ENCODE peak calls at places on chromosome 19, in eight cellular contexts. L is PC-9, X is ascending aorta, N is HL-60, I is uterus, S is heart right ventricle, D is right lobe of liver, V is PC-3. E is an unnamed sample.

GRCh38 chr19:38004505-38005223 is 97.7 kb downstream of the SIPA1L3 start:
- DNase-seq in L (peak), X (peak), N (no peak), I (peak), S (peak), D (peak), V (peak), E (peak)

GRCh38 chr19:27774827-27775226 is 1438.1 kb downstream of the UQCRFS1 start:
- DNase-seq in L (no peak), X (no peak), N (peak), I (no peak), S (no peak), D (no peak), V (peak), E (no peak)

GRCh38 chr19:19647037-19647835 is 3.8 kb upstream of the GMIP start:
- DNase-seq in L (no peak), X (no peak), N (no peak), I (no peak), S (no peak), D (no peak), V (no peak), E (peak)

GRCh38 chr19:49436381-49437017 is 4.8 kb downstream of the SLC17A7 start:
- DNase-seq in L (no peak), X (no peak), N (no peak), I (no peak), S (no peak), D (no peak), V (no peak), E (peak)

GRCh38 chr19:19580417-19580816 is 38.1 kb downstream of the PBX4 start:
- DNase-seq in L (no peak), X (no peak), N (no peak), I (no peak), S (no peak), D (no peak), V (no peak), E (no peak)

GRCh38 chr19:37551123-37551993 is 43.2 kb downstream of the ZNF571 start:
- DNase-seq in L (no peak), X (no peak), N (peak), I (no peak), S (peak), D (peak), V (no peak), E (no peak)

GRCh38 chr19:15367439-15367838 is 12.1 kb downstream of the AKAP8 start:
- DNase-seq in L (no peak), X (no peak), N (no peak), I (no peak), S (no peak), D (no peak), V (no peak), E (no peak)

GRCh38 chr19:49335071-49335783 is at the start of gene CD37:
- DNase-seq in L (no peak), X (no peak), N (peak), I (no peak), S (no peak), D (no peak), V (no peak), E (no peak)

GRCh38 chr19:12833747-12834417 is 497 bp downstream of the RTBDN start:
- DNase-seq in L (peak), X (no peak), N (no peak), I (no peak), S (peak), D (no peak), V (peak), E (peak)

GRCh38 chr19:7679771-7680605 is 645 bp upstream of the TRAPPC5 start:
- DNase-seq in L (no peak), X (no peak), N (no peak), I (no peak), S (no peak), D (no peak), V (no peak), E (no peak)

GRCh38 chr19:12838893-12839656 is 760 bp downstream of the MAST1 start:
- DNase-seq in L (no peak), X (no peak), N (no peak), I (no peak), S (no peak), D (no peak), V (peak), E (no peak)

GRCh38 chr19:55443045-55443823 is at the start of gene SHISA7:
- DNase-seq in L (no peak), X (no peak), N (no peak), I (no peak), S (no peak), D (no peak), V (peak), E (no peak)

GRCh38 chr19:49791776-49792445 is 21.2 kb downstream of the FUZ start:
- DNase-seq in L (no peak), X (no peak), N (no peak), I (no peak), S (no peak), D (no peak), V (no peak), E (no peak)

GRCh38 chr19:9903341-9903740 is 33.0 kb downstream of the OLFM2 start:
- DNase-seq in L (no peak), X (no peak), N (no peak), I (no peak), S (no peak), D (no peak), V (no peak), E (no peak)

GRCh38 chr19:51552996-51553725 is 17.9 kb upstream of the ZNF175 start:
- DNase-seq in L (peak), X (no peak), N (peak), I (peak), S (peak), D (peak), V (peak), E (peak)

GRCh38 chr19:39643591-39643990 is 12.1 kb upstream of the LGALS16 start:
- DNase-seq in L (no peak), X (no peak), N (no peak), I (no peak), S (no peak), D (no peak), V (no peak), E (no peak)

GRCh38 chr19:37963190-37963947 is 56.4 kb downstream of the SIPA1L3 start:
- DNase-seq in L (no peak), X (no peak), N (no peak), I (no peak), S (no peak), D (no peak), V (no peak), E (no peak)

GRCh38 chr19:50510700-50511068 is 307 bp downstream of the JOSD2 start:
- DNase-seq in L (no peak), X (no peak), N (no peak), I (no peak), S (no peak), D (no peak), V (no peak), E (no peak)

GRCh38 chr19:49555600-49556411 is 24.6 kb downstream of the NOSIP start:
- DNase-seq in L (no peak), X (no peak), N (peak), I (peak), S (peak), D (peak), V (peak), E (peak)

GRCh38 chr19:15702590-15702930 is 25.3 kb upstream of the OR10H2 start:
- DNase-seq in L (peak), X (peak), N (peak), I (peak), S (peak), D (peak), V (peak), E (peak)

GRCh38 chr19:56115490-56115889 is 5.6 kb downstream of the ZNF787 start:
- DNase-seq in L (no peak), X (no peak), N (no peak), I (no peak), S (no peak), D (no peak), V (no peak), E (no peak)

GRCh38 chr19:17045907-17046502 is 19.4 kb upstream of the CPAMD8 start:
- DNase-seq in L (no peak), X (no peak), N (no peak), I (no peak), S (no peak), D (no peak), V (no peak), E (no peak)
- H3K27ac ChIP-seq in L (no peak), X (no peak), N (no peak), I (no peak), S (no peak), D (no peak), V (no peak), E (no peak)

GRCh38 chr19:45542234-45542668 is 35.0 kb downstream of the VASP start:
- DNase-seq in L (no peak), X (no peak), N (no peak), I (no peak), S (no peak), D (no peak), V (peak), E (no peak)
- TF ChIP-seq CTCF in L (no peak), X (no peak), N (no peak), I (no peak), S (no peak), D (no peak), V (no peak), E (no peak)

DNA sequence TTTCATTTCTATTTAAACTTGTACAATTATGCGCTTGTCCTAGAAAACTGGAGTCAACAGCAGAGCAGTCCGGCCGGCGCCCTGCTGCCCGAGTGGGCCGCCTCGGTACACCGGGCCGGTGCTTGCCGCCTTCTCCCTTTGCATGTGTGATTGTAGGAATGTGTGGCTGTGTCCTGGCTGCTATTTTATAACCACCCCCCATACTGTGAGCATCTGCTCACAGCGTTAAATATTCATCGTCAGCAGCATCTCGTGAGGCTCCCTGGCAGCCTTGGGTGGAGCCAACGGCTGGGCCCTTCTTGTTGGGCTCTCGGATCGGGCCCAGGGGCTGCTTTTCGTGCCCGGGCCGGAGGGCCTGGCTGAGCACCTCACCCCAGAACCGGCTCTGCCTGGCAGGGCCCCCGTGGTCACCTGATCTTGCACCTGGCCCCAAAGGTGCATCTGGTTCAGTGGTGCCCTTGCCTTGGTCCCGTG is 10.6 kb downstream of the PIAS4 start:
- DNase-seq in L (no peak), X (no peak), N (no peak), I (no peak), S (no peak), D (no peak), V (no peak), E (peak)
- H3K27ac ChIP-seq in L (no peak), X (no peak), N (no peak), I (no peak), S (no peak), D (no peak), V (no peak), E (no peak)

GRCh38 chr19:35090160-35090794 is 25.3 kb upstream of the FXYD3 start:
- DNase-seq in L (peak), X (no peak), N (no peak), I (peak), S (no peak), D (no peak), V (peak), E (peak)
- TF ChIP-seq CTCF in L (peak), X (no peak), N (peak), I (peak), S (peak), D (peak), V (peak), E (peak)

GRCh38 chr19:29266001-29266400 is 53.0 kb upstream of the UQCRFS1 start:
- DNase-seq in L (no peak), X (no peak), N (no peak), I (no peak), S (no peak), D (no peak), V (no peak), E (no peak)

GRCh38 chr19:29266603-29267002 is 53.7 kb upstream of the UQCRFS1 start:
- DNase-seq in L (no peak), X (no peak), N (no peak), I (no peak), S (no peak), D (no peak), V (no peak), E (no peak)

GRCh38 chr19:29263305-29264080 is 50.5 kb upstream of the UQCRFS1 start:
- DNase-seq in L (peak), X (no peak), N (peak), I (peak), S (no peak), D (peak), V (peak), E (no peak)

GRCh38 chr19:29265436-29265835 is 52.5 kb upstream of the UQCRFS1 start:
- DNase-seq in L (no peak), X (no peak), N (no peak), I (no peak), S (no peak), D (no peak), V (no peak), E (no peak)

DNA sequence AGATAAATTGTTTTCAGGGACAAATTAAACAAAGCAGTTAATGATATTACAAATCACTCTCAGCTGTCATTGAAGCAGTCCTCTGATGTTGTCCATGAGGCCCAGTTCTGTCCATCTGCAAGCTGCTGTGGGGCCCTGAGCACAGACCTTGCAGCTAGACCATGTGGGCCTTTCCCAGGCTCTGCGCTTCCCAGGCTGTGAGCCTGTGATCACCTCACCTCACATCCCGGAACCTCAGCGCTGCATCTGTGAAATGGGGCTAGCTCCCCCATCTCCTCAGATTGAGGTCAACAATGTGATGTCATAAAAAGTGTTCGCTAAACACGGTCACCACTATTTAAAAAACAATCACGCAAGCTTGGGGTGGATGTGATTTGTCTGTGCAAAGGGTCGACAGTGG is 51.9 kb upstream of the UQCRFS1 start:
- DNase-seq in L (no peak), X (no peak), N (no peak), I (no peak), S (no peak), D (no peak), V (no peak), E (no peak)
- H3K27ac ChIP-seq in L (no peak), X (no peak), N (no peak), I (no peak), S (no peak), D (no peak), V (no peak), E (no peak)

GRCh38 chr19:899363-900301 is 6.3 kb downstream of the RNU6-9 start:
- DNase-seq in L (no peak), X (no peak), N (no peak), I (no peak), S (no peak), D (no peak), V (no peak), E (no peak)

GRCh38 chr19:896999-897398 is 3.7 kb downstream of the RNU6-9 start:
- DNase-seq in L (no peak), X (no peak), N (no peak), I (no peak), S (no peak), D (no peak), V (no peak), E (no peak)

GRCh38 chr19:898663-899062 is 5.4 kb downstream of the RNU6-9 start:
- DNase-seq in L (no peak), X (no peak), N (no peak), I (no peak), S (no peak), D (no peak), V (no peak), E (no peak)

GRCh38 chr19:896434-896833 is 3.1 kb downstream of the RNU6-9 start:
- DNase-seq in L (no peak), X (no peak), N (no peak), I (no peak), S (no peak), D (no peak), V (no peak), E (no peak)

GRCh38 chr19:897442-898039 is 4.3 kb downstream of the RNU6-9 start:
- DNase-seq in L (no peak), X (no peak), N (no peak), I (no peak), S (no peak), D (no peak), V (no peak), E (peak)
- TF ChIP-seq CTCF in L (peak), X (no peak), N (no peak), I (no peak), S (no peak), D (no peak), V (peak), E (no peak)

GRCh38 chr19:44745887-44746600 is 2.5 kb upstream of the BCL3 start:
- DNase-seq in L (no peak), X (no peak), N (no peak), I (no peak), S (no peak), D (no peak), V (no peak), E (no peak)
- H3K27ac ChIP-seq in L (no peak), X (peak), N (no peak), I (peak), S (peak), D (peak), V (peak), E (no peak)

DNA sequence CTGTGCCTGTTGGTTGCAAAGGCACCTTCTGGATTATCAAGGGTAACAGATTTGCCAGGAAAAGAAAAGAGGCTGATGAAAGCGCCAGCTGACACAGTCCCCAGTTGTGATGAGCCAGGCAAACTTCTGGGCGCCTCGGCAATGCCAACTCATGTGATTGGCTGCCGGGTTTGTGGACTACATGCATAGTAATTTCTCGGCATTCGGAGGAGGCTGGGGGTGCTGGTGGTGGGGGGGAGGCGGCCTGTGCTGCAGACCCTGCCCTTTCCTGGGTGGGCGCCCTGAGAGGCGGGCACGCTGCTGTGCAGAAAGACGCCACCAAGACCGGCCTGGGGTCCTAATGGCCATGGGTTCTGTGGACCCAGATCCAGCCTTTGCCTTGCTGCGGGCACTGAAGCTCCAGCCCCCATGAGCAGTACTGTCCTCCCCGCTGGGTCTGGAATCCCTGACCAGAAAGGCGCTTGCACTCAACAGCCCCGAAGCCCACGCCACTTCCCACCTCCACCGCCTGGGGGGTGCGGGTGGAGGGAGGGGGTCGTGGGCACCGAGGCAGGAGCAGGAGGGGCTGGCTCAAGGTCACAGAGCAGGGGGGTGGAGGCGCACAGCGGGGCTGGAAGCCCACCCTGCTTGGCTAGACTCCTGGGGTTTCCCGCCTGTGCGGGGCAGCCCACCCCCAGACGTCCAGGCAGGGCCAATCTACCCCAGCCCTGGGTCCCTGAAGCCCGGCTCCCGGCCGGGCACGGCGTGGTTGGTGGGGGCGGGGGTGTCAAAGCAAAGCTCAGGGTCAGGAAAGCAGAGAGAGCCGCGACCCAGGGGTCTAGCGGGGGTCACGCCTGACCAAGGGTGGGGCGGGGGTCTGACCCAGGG is 1.0 kb downstream of the DIRAS1 start:
- DNase-seq in L (no peak), X (no peak), N (no peak), I (no peak), S (peak), D (no peak), V (no peak), E (peak)
- TF ChIP-seq CTCF in L (no peak), X (no peak), N (no peak), I (no peak), S (no peak), D (no peak), V (no peak), E (no peak)

GRCh38 chr19:45781282-45782161 is 768 bp downstream of the DMPK start:
- DNase-seq in L (peak), X (no peak), N (no peak), I (no peak), S (peak), D (no peak), V (peak), E (peak)
- H3K27ac ChIP-seq in L (peak), X (peak), N (no peak), I (peak), S (peak), D (no peak), V (peak), E (peak)

E was measured in pancreas.